ENCODE peak calls at places on chromosomes 5 and 9, in four cellular contexts. Q, F, G and S are unnamed samples.

GRCh38 chr9:14908221-14909206 is 1.7 kb downstream of the FREM1 start:
- DNase-seq in Q (no peak), G (peak), F (peak), S (no peak)

GRCh38 chr5:180343110-180343845 is 9.9 kb downstream of the GFPT2 start:
- DNase-seq in F (no peak), Q (no peak), G (no peak), S (no peak)

GRCh38 chr5:113378960-113379541 is 55.7 kb downstream of the TSSK1B start:
- DNase-seq in Q (peak), G (peak), F (peak), S (peak)

GRCh38 chr9:715743-716400 is 125.6 kb upstream of the DMRT1 start:
- DNase-seq in Q (no peak), G (peak), F (no peak), S (no peak)

GRCh38 chr9:21030389-21031035 is 928 bp downstream of the HACD4 start:
- DNase-seq in G (no peak), F (no peak), Q (no peak), S (no peak)

GRCh38 chr5:120599576-120599975 is 135.5 kb downstream of the PRR16 start:
- DNase-seq in G (no peak), F (peak), Q (no peak), S (no peak)

GRCh38 chr9:31325778-31326177 is 1058.7 kb upstream of the ACO1 start:
- DNase-seq in F (no peak), G (no peak), Q (no peak), S (no peak)

GRCh38 chr5:92659246-92659645 is 921.8 kb downstream of the NR2F1-AS1 start:
- DNase-seq in Q (no peak), F (no peak), G (no peak), S (no peak)

GRCh38 chr9:121192959-121193645 is 8.6 kb downstream of the RAB14 start:
- DNase-seq in G (no peak), F (no peak), Q (no peak), S (no peak)

GRCh38 chr5:45437746-45438145 is 258.4 kb downstream of the HCN1 start:
- DNase-seq in G (no peak), F (no peak), Q (no peak), S (no peak)

GRCh38 chr5:60649288-60649917 is 50.6 kb downstream of the DEPDC1B start:
- DNase-seq in F (peak), G (peak), Q (peak), S (peak)

GRCh38 chr5:170474489-170475266 is 29.1 kb upstream of the KCNIP1 start:
- DNase-seq in F (no peak), G (no peak), Q (no peak), S (no peak)

GRCh38 chr9:80156725-80157124 is 585.0 kb downstream of the TLE4 start:
- DNase-seq in G (no peak), F (no peak), Q (no peak), S (no peak)

GRCh38 chr5:60196382-60197113 is 303.0 kb upstream of the PDE4D start:
- DNase-seq in Q (no peak), F (no peak), G (no peak), S (peak)

GRCh38 chr5:13478831-13479465 is 465.5 kb downstream of the DNAH5 start:
- DNase-seq in G (peak), Q (peak), F (peak), S (no peak)

GRCh38 chr5:60677831-60678664 is 21.9 kb downstream of the DEPDC1B start:
- DNase-seq in G (peak), F (peak), Q (peak), S (no peak)

GRCh38 chr9:126128494-126129142 is 198.0 kb upstream of the MVB12B start:
- DNase-seq in Q (peak), G (no peak), F (no peak), S (no peak)

GRCh38 chr5:160272041-160272663 is 40.2 kb downstream of the CCNJL start:
- DNase-seq in Q (no peak), G (no peak), F (no peak), S (no peak)

GRCh38 chr5:52710972-52711596 is 76.6 kb upstream of the ITGA1 start:
- DNase-seq in Q (no peak), G (no peak), F (no peak), S (no peak)

GRCh38 chr9:129458155-129458661 is 162.7 kb downstream of the C9orf50 start:
- DNase-seq in F (peak), G (peak), Q (no peak), S (no peak)

GRCh38 chr9:121610638-121610953 is 40.8 kb upstream of the DAB2IP start:
- DNase-seq in Q (no peak), F (peak), G (no peak), S (no peak)

GRCh38 chr5:66959668-66960067 is 236.9 kb downstream of the CD180 start:
- DNase-seq in G (peak), Q (no peak), F (no peak), S (no peak)

GRCh38 chr5:103669615-103670014 is 107.0 kb upstream of the NUDT12 start:
- DNase-seq in Q (no peak), F (no peak), G (no peak), S (no peak)

GRCh38 chr9:128607642-128608350 is 48.9 kb downstream of the DYNC2I2 start:
- DNase-seq in F (no peak), G (no peak), Q (no peak), S (no peak)

GRCh38 chr5:60945760-60946253 is 802 bp downstream of the NDUFAF2 start:
- DNase-seq in F (peak), Q (peak), G (peak), S (no peak)

GRCh38 chr9:112555091-112555643 is 68.5 kb downstream of the KIAA1958 start:
- DNase-seq in G (no peak), Q (no peak), F (no peak), S (no peak)

GRCh38 chr9:7561527-7561926 is 238.1 kb downstream of the DMAC1 start:
- DNase-seq in F (no peak), G (no peak), Q (no peak), S (no peak)

GRCh38 chr9:19409406-19410194 is 791 bp downstream of the ACER2 start:
- DNase-seq in G (peak), F (peak), Q (peak), S (peak)

GRCh38 chr5:168282120-168282519 is 9.3 kb upstream of the WWC1 start:
- DNase-seq in G (peak), Q (no peak), F (no peak), S (no peak)

GRCh38 chr9:84139296-84140100 is 158.9 kb downstream of the RMI1 start:
- DNase-seq in Q (no peak), G (no peak), F (no peak), S (no peak)

GRCh38 chr5:59840200-59840601 is 53.3 kb downstream of the PDE4D start:
- DNase-seq in Q (peak), G (peak), F (no peak), S (no peak)

GRCh38 chr9:135342206-135343130 is 137.1 kb upstream of the PPP1R26 start:
- DNase-seq in G (no peak), F (no peak), Q (no peak), S (no peak)

GRCh38 chr5:149497357-149497756 is 53.9 kb downstream of the CSNK1A1 start:
- DNase-seq in G (no peak), Q (no peak), F (no peak), S (no peak)

GRCh38 chr9:88387733-88388202 is 476 bp upstream of the SPIN1 start:
- DNase-seq in G (peak), F (peak), Q (peak), S (peak)

GRCh38 chr9:88387035-88387732 is 1.1 kb upstream of the SPIN1 start:
- DNase-seq in Q (no peak), G (peak), F (peak), S (peak)

GRCh38 chr9:88388203-88388885 is at the start of gene SPIN1:
- DNase-seq in Q (peak), G (peak), F (peak), S (peak)

GRCh38 chr9:88390371-88390990 is 2.2 kb downstream of the SPIN1 start:
- DNase-seq in F (no peak), G (no peak), Q (no peak), S (no peak)

DNA sequence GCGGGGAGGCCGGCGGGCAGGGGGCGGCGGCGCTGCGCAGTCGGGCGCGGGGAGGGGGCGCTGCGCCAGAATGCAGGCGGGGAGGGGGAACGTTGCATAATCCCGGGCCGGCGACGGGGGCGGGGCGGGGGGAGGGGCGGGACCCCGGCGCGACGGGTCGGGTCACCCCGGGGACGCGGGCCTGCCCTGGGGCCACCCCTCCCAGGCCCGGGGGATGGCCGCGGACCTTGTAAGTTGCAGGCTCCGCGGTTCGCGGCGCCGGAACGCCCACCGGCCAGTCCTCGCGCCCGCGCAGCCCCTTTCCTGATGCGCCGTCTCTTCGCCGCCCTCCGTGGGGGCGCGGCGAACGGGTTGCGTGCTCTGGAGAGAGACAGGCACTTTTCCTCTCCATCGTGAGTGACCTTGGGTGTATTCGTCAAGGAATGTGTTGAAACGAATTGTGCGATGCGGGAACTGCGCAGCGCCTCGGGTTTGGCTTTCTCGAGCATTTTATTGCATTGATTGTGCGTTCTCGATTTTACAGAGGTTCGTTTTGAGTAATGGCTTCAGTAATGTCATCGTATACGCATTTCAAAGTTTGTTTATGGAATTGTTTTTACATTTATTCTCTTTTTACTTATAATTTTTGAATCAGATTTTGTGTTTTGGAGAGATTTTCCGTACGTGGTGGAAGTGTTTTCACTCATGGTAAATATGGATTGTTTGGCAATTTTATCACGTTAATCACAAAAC is 808 bp downstream of the SPIN1 start:
- DNase-seq in Q (peak), F (peak), G (peak), S (peak)
- TF ChIP-seq ELF1 in Q (no peak), F (no peak), G (no peak), S (no peak)

GRCh38 chr5:56422060-56422762 is 189.1 kb upstream of the ANKRD55 start:
- DNase-seq in G (no peak), F (no peak), Q (no peak), S (peak)
- TF ChIP-seq ELF1 in G (no peak), F (no peak), Q (no peak), S (no peak)

GRCh38 chr9:1869843-1870242 is 145.3 kb upstream of the SMARCA2 start:
- DNase-seq in Q (peak), F (peak), G (peak), S (peak)
- TF ChIP-seq ELF1 in Q (no peak), F (no peak), G (no peak), S (no peak)

DNA sequence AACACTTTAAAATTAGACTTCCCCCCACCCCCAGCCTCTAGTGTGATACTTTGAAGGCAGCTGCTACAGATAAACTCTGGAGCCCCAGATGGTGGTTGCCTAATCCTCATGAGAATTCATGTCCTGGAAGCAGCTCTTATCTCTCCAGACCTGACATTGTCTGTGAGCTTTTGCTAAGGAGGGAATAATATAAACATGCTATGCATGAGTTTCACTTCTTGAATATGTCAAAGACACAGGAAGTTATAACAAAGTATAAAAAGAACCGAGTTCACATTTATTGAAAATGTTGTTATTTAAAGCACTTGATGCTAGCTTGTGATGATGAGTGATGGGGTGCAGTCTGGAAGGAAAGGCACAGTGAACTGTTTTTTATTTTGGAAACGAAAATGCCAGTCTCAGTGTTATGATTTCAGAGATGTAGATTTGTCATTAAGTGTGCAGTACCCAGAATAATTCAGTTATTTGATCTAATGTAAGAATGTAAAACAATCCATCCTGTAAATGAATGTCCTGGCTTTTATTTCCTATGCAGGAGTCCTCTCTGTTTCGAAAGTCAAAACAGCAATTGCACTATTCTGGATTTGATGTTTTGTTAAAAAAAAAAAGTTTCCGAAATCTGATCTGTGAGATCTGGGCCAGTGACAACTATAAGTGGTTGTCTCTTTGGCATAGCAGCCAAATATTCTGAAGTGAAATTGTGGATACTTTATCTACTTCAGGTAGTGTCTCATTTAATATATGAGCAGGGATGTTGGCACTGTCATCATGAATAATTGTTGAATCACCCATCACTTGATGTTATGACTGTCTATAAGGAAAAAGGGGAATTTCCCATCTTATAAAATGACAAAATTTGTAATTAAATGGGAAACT is 77.0 kb downstream of the ZCCHC7 start:
- DNase-seq in G (no peak), F (peak), Q (peak), S (no peak)
- TF ChIP-seq ELF1 in G (no peak), F (peak), Q (no peak), S (no peak)